ENCODE peak calls at places on chromosomes 1 and 21, in four cellular contexts. L, H, R and J are unnamed samples.

GRCh38 chr1:100552031-100552430 is 14.1 kb downstream of the GPR88 start:
- DNase-seq in L (no peak), H (no peak), R (no peak), J (no peak)

GRCh38 chr1:154765970-154766369 is 104.1 kb downstream of the KCNN3 start:
- DNase-seq in L (peak), H (no peak), R (peak), J (no peak)

GRCh38 chr1:72366473-72366872 is 84.1 kb upstream of the NEGR1 start:
- DNase-seq in L (no peak), H (no peak), R (no peak), J (no peak)

GRCh38 chr1:117897551-117897950 is 31.9 kb downstream of the GDAP2 start:
- DNase-seq in L (no peak), H (no peak), R (no peak), J (no peak)

GRCh38 chr1:207711285-207711684 is 40.6 kb upstream of the CD46 start:
- DNase-seq in L (peak), H (no peak), R (no peak), J (no peak)

GRCh38 chr1:21828506-21829210 is 16.6 kb downstream of the LDLRAD2 start:
- DNase-seq in L (no peak), H (no peak), R (no peak), J (no peak)

GRCh38 chr1:35756064-35756463 is 13.7 kb downstream of the CLSPN start:
- DNase-seq in L (no peak), H (no peak), R (no peak), J (no peak)

GRCh38 chr1:224623743-224624333 is 7.7 kb downstream of the CNIH3 start:
- DNase-seq in L (no peak), H (no peak), R (no peak), J (no peak)

GRCh38 chr1:34870395-34870794 is 10.8 kb upstream of the SMIM12 start:
- DNase-seq in L (no peak), H (no peak), R (no peak), J (no peak)

GRCh38 chr1:94552071-94552586 is 10.6 kb upstream of the F3 start:
- DNase-seq in L (no peak), H (no peak), R (no peak), J (no peak)

GRCh38 chr1:9200441-9200840 is 34.1 kb upstream of the H6PD start:
- DNase-seq in L (no peak), H (no peak), R (no peak), J (no peak)

GRCh38 chr1:105964879-105965278 is 1091.6 kb upstream of the PRMT6 start:
- DNase-seq in L (no peak), H (no peak), R (no peak), J (no peak)

GRCh38 chr1:8816306-8816705 is 1.1 kb downstream of the RERE start:
- DNase-seq in L (no peak), H (no peak), R (no peak), J (no peak)

GRCh38 chr1:46489638-46490602 is at the start of gene DMBX1:
- DNase-seq in L (peak), H (peak), R (no peak), J (no peak)

GRCh38 chr1:173002891-173003582 is 47.7 kb downstream of the TNFSF18 start:
- DNase-seq in L (no peak), H (no peak), R (peak), J (no peak)

GRCh38 chr1:94884101-94884875 is 42.6 kb downstream of the CNN3 start:
- DNase-seq in L (no peak), H (peak), R (no peak), J (no peak)

GRCh38 chr1:167617950-167618269 is 12.1 kb upstream of the RCSD1 start:
- DNase-seq in L (no peak), H (no peak), R (no peak), J (no peak)

GRCh38 chr21:42853621-42854020 is 25.7 kb downstream of the WDR4 start:
- DNase-seq in L (no peak), H (no peak), R (no peak), J (no peak)

GRCh38 chr21:42850866-42851391 is 28.4 kb downstream of the WDR4 start:
- DNase-seq in L (no peak), H (peak), R (no peak), J (no peak)

GRCh38 chr21:42852925-42853570 is 26.3 kb downstream of the WDR4 start:
- DNase-seq in L (no peak), H (no peak), R (no peak), J (no peak)

GRCh38 chr21:42850463-42850862 is 28.9 kb downstream of the WDR4 start:
- DNase-seq in L (no peak), H (no peak), R (no peak), J (no peak)

GRCh38 chr21:42851812-42852665 is 27.3 kb downstream of the WDR4 start:
- DNase-seq in L (no peak), H (no peak), R (no peak), J (no peak)
- TF ChIP-seq POLR2A in L (no peak), H (no peak), R (no peak), J (no peak)

GRCh38 chr1:246893205-246893939 is 38.4 kb downstream of the AHCTF1 start:
- DNase-seq in L (no peak), H (no peak), R (no peak), J (no peak)

GRCh38 chr1:246901874-246902273 is 29.9 kb downstream of the AHCTF1 start:
- DNase-seq in L (no peak), H (no peak), R (no peak), J (no peak)

DNA sequence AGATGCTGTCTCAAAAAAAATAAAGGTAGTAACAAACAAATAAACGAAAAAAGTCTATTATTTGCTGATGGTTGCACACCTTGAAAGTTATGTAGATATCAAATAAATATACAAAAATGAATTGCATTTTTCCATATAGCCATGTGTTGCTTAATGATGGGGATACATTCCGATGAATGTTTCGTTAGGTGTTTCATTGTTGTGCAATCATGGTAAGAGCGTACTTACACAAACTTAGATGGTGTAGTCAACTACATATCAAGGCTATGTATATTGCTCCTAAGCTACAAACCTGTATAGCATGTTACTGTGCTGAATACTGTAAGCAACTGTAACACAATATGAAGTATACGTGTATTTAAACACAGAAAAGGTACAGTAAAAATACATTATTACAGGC is 34.4 kb downstream of the AHCTF1 start:
- DNase-seq in L (no peak), H (no peak), R (no peak), J (no peak)
- H3K4me3 ChIP-seq in L (no peak), H (no peak), R (no peak), J (no peak)

DNA sequence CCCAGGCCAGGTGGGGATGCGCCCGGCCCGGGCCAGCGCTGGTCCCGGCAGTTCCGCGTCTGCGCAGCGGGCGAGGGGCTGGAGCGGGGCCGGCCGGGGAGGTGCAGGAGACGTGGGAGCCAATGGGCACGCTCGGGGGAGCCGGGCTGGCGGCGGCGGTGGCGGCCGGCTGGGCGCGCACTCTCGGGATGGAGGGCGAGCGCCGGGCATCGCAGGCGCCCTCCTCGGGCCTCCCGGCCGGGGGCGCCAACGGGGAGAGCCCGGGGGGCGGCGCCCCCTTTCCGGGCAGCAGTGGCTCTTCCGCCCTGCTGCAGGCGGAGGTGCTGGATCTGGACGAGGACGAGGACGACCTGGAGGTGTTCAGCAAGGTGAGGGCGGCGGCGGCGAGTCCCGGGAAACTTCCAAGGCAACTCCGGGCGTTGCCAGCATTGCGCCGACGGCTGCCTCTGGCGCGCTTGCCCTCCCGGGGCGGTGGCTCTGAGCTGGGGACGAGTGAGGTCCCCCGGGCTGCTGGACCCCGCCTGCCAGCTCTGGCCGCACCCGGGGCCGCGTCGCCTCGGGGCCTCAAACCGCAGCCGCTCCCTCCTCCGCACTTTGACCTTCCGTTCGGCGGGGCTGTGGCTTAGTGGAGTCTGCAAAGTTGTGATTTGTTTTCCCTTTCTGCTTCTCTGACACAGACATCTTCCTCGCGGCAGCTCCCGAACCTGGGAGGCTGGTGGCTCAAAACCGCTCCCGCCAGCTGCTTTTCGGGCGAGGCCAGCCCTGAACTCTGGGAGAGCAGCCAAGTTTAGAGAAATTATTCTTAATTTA is at the start of gene SNX7:
- DNase-seq in L (peak), H (peak), R (peak), J (peak)
- TF ChIP-seq POLR2A in L (no peak), H (no peak), R (no peak), J (peak)

GRCh38 chr1:42786097-42786496 is 1.3 kb downstream of the TMEM269 start:
- DNase-seq in L (no peak), H (no peak), R (no peak), J (no peak)

GRCh38 chr1:42788021-42788420 is 3.2 kb downstream of the TMEM269 start:
- DNase-seq in L (no peak), H (no peak), R (no peak), J (no peak)

GRCh38 chr1:42784547-42784945 is 245 bp upstream of the TMEM269 start:
- DNase-seq in L (no peak), H (no peak), R (no peak), J (no peak)

GRCh38 chr1:42783092-42783491 is 1.7 kb upstream of the TMEM269 start:
- DNase-seq in L (no peak), H (no peak), R (no peak), J (no peak)

DNA sequence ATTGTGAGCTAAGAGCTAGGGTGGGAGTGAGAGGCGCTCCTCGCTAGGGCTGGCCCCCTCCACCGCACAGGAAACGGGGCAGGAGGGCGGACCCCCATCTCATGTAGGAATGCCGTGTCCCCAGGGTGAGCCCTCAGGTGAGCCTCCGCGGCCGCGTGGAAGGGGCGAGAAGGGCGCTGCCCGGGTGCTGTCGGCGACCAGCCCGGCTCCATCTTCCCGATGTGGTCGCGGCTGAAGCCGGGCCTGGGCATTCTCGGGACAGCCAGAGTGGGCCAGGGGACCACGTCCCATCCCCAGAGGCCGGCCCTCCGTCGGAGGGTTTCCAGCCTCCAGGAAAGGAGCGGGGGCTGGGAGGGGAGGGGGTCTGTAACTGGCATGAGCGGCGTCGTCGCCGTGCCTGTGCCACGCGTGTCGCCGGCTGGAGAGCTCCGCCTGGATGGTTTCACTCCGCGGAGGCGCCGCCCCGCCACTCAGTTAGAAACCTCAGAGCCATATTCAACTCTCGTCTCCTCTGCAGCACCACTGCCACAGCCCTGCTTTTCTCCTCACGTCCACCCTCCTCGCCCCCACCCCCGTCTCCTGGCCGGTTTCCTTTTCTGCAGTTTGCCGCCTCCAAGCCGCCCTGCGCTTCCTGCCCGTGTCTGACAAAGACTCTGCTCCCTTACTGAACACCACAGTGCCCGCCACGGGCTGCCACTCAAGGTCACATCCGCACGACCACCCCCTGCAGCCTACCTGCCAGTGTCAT is at the start of gene TMEM269:
- DNase-seq in L (no peak), H (no peak), R (no peak), J (no peak)
- H3K4me3 ChIP-seq in L (no peak), H (no peak), R (peak), J (peak)

GRCh38 chr1:19065526-19066247 is 109.2 kb upstream of the IFFO2 start:
- DNase-seq in L (no peak), H (no peak), R (no peak), J (no peak)
- TF ChIP-seq POLR2A in L (no peak), H (no peak), R (no peak), J (no peak)

GRCh38 chr1:235161685-235162327 is 756 bp upstream of the RBM34 start:
- DNase-seq in L (no peak), H (no peak), R (no peak), J (no peak)
- H3K4me3 ChIP-seq in L (peak), H (peak), R (peak), J (peak)

GRCh38 chr1:231410041-231410591 is 12.0 kb downstream of the EGLN1 start:
- DNase-seq in L (no peak), H (no peak), R (no peak), J (no peak)

GRCh38 chr1:231404318-231404717 is 17.8 kb downstream of the EGLN1 start:
- DNase-seq in L (no peak), H (no peak), R (no peak), J (no peak)

GRCh38 chr1:231407049-231407448 is 15.0 kb downstream of the EGLN1 start:
- DNase-seq in L (no peak), H (no peak), R (no peak), J (no peak)

GRCh38 chr1:231407537-231408396 is 14.3 kb downstream of the EGLN1 start:
- DNase-seq in L (no peak), H (no peak), R (no peak), J (no peak)

DNA sequence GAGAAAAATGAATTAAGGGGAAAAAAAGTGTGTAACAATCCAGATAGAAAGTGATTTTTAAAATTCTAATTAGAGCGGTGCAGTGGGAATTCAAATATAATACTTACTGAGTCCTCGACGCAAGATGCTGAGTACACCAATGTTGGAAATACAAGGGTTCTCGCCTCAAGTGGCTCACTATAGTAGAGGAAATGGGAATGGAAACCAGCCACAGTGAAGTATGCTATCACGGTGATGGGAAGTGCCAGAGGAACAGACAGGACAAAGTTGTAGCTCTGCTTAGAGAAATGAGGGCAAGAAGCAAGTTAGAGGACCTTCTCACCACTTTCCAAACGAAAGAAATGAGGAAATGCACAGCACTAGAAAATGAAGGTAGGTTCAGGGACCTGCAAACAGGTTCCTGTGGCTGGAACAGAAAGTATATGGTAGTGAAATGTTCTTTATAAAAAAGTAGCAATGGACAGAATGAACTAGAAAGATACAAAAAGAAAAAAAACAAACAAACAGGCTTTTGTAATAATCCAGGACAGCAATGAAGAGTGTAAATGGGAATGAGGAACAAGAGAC is 13.5 kb downstream of the EGLN1 start:
- DNase-seq in L (no peak), H (no peak), R (no peak), J (no peak)
- TF ChIP-seq POLR2A in L (no peak), H (no peak), R (no peak), J (no peak)

DNA sequence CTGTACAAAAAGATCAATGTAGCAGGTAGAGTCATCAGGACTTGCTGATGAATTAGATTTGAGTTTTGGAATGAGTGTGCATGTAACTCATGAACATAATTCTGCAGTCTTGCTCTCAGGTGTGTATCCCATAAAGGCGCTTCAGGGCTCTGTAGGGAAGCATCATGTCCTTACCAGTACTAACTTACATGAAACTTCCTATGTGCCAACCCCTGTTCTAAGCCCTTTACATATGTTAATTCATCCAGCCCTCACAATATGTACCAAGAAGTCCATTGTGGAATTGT is 2.1 kb upstream of the FCRLB start:
- DNase-seq in L (no peak), H (no peak), R (no peak), J (no peak)
- H3K4me3 ChIP-seq in L (no peak), H (no peak), R (no peak), J (no peak)

DNA sequence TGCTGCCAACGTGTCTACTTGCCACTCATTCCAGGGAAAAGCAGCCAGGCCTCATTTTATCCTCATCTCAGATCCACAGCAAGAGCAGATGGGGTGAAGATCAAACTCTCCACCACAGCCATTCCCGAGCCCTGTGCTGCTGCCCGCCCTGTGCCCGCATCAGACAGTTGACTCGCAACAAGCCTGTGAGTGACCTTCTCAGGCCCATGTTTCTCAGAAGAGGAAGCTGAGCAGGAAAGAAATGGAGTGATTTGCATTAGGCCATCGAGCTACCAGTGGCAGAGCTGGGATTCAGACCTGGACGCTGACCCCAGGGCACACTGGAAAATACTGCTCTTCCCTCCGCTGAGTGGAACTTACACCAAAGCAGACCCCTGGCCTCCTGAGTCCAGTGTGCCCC is 1.2 kb downstream of the CNR2 start:
- DNase-seq in L (no peak), H (no peak), R (no peak), J (no peak)
- TF ChIP-seq POLR2A in L (no peak), H (no peak), R (no peak), J (no peak)